ENCODE peak calls at places on chromosomes 1 and 21, in five cellular contexts. U, A, N, X and Q are unnamed samples.

GRCh38 chr1:192235127-192235526 is 76.9 kb downstream of the RGS18 start:
- DNase-seq in X (no peak), N (no peak), A (no peak), U (no peak), Q (no peak)

GRCh38 chr1:13819637-13820036 is 119.6 kb downstream of the PRDM2 start:
- DNase-seq in U (no peak), X (no peak), A (no peak), N (no peak), Q (no peak)

GRCh38 chr1:60390593-60391282 is 317.2 kb upstream of the C1orf87 start:
- DNase-seq in N (no peak), A (no peak), X (no peak), U (no peak), Q (no peak)

GRCh38 chr1:225544283-225544682 is 108.6 kb downstream of the ENAH start:
- DNase-seq in U (no peak), X (no peak), A (no peak), N (no peak), Q (no peak)

GRCh38 chr1:11321656-11322491 is 48.9 kb downstream of the UBIAD1 start:
- DNase-seq in A (peak), U (no peak), N (peak), X (no peak), Q (no peak)

GRCh38 chr1:18957532-18958295 is 1.2 kb upstream of the IFFO2 start:
- DNase-seq in N (no peak), A (no peak), X (no peak), U (no peak), Q (no peak)

GRCh38 chr1:85554630-85555327 is 25.8 kb upstream of the CCN1 start:
- DNase-seq in N (no peak), X (no peak), A (peak), U (peak), Q (no peak)

GRCh38 chr1:81681570-81681969 is 119.2 kb upstream of the ADGRL2 start:
- DNase-seq in X (no peak), N (no peak), U (peak), A (peak), Q (peak)

GRCh38 chr1:160550572-160551034 is 27.5 kb upstream of the SLAMF6 start:
- DNase-seq in A (no peak), N (peak), U (no peak), X (no peak), Q (peak)

DNA sequence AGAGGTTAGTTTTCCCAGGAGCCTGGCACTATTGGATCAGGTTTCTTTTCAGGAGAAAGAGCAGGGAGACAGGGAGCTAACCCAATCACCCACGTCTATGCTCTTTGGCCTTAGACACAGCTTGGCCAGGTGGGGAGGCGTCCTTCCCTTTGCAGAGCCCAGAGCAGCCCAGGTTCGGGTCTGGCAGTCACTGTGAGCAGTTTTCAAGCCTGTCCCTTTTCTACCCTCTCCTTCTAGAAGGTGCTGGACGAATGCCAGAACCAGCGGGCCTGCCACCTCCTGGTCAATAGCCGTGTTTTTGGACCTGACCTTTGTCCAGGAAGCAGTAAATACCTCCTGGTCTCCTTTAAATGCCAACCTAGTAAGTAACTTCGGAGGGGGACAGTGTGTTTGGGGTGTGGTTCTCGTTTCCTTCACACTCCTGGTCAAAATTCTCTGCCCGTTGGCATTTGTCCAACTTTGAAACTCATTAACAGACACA is 44.9 kb downstream of the EVA1C start:
- DNase-seq in U (peak), A (peak), N (no peak), X (no peak), Q (no peak)
- TF ChIP-seq CTCF in U (no peak), A (peak), N (no peak), X (no peak), Q (no peak)

GRCh38 chr1:244964112-244964971 is 100.0 kb upstream of the HNRNPU start:
- DNase-seq in X (no peak), N (no peak), A (peak), U (peak), Q (no peak)
- H3K9ac ChIP-seq in X (no peak), N (no peak), A (peak), U (peak), Q (no peak)

GRCh38 chr1:24390924-24391782 is 22.4 kb downstream of the STPG1 start:
- DNase-seq in A (peak), N (peak), X (no peak), U (peak), Q (peak)

GRCh38 chr1:24393892-24394291 is 19.7 kb downstream of the STPG1 start:
- DNase-seq in A (peak), X (no peak), N (no peak), U (peak), Q (no peak)

GRCh38 chr1:24391882-24392603 is 21.5 kb downstream of the STPG1 start:
- DNase-seq in X (peak), U (peak), N (peak), A (peak), Q (peak)

GRCh38 chr1:24392982-24393645 is 20.5 kb downstream of the STPG1 start:
- DNase-seq in N (no peak), A (no peak), U (peak), X (no peak), Q (peak)

DNA sequence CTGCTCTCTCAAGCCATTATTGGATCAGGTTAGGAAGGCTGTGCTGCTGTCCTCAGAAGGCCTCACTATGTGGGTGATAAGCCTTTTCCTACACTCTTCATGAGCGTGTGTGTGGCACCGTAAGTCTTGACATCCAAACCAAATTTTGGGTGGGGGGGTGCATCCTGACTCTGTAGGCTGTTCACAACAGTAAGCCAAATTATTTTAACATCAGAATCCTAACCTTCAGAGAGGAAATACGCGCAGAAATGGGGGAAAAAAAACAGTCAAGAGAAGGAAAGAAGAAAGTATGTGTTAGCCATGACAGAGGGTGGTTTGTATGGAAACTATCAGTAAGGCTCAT is 21.0 kb downstream of the STPG1 start:
- DNase-seq in X (no peak), N (no peak), A (no peak), U (no peak), Q (no peak)
- TF ChIP-seq CTCF in X (no peak), N (no peak), A (peak), U (no peak), Q (peak)

DNA sequence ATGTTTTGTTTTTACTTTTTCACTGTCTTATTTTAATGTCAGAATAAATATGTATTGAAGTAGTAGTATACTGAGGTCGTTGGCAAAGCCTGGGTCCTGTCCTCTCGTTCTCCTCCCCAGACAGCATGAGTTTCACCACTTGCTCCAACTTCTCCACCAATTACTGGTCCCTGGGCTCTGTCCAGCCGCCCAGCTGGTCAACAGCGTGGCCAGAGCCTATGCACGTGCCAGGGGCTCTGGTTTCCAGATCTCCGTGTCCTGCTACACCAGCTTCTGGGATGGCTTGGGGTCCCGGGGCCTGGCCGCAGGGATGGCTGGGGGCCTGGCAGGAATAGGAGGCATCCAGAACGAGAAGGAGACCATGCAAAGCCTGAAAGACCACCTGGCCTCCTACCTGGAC is 19.3 kb downstream of the PTPN14 start:
- DNase-seq in X (no peak), U (no peak), N (no peak), A (no peak), Q (no peak)
- H3K9ac ChIP-seq in X (no peak), U (no peak), N (no peak), A (no peak), Q (no peak)

GRCh38 chr1:239446611-239447010 is 60.2 kb downstream of the CHRM3 start:
- DNase-seq in A (peak), N (no peak), U (no peak), X (no peak), Q (no peak)

GRCh38 chr1:239448911-239449310 is 62.5 kb downstream of the CHRM3 start:
- DNase-seq in X (no peak), A (no peak), N (no peak), U (no peak), Q (no peak)
- TF ChIP-seq CTCF in X (no peak), A (no peak), N (no peak), U (no peak), Q (no peak)

DNA sequence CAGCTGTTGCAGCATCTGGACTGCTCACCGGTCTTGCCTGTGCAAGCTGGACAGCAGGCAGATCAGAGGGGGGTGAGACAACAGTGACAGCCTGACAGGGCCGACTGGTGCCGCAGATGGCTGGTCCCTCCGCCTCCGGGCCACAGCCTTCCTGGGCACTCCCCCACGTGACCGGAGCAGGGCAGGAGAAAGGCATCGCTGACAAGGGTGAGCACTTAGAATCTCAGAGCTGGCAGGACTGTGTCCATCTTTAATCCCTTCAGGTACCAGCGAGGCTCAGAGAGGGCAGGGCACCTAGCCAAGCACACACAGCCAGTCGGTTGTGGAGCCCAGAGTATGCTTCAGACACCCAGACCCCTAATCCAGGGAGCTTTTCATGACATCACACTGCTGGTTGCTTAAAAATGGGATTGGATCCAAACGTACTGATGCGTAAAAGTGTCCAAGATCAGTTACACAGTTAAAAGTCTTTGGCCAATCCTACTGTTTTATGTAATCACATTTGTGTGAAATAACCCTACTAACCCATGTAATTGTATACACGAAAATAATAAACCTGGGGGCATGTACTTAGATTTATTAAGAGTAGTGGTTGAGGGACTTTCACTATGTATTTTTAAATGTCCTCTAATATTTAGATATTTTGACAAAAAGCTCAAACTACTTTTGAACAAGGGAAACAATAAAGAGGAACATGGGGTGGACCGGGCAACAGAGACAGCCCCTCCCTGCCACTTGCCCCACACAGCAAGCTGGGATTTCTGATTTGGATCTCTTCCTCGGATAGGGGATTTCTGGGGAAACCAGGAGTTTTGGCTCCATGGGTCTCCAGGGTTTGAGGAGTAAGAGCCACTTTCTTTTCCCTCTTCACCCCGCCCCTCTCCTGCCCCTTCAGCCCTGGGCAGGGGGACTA is 758 bp upstream of the CNTN2 start:
- DNase-seq in U (no peak), X (no peak), A (no peak), N (no peak), Q (no peak)
- H3K9ac ChIP-seq in U (no peak), X (no peak), A (no peak), N (no peak), Q (no peak)

GRCh38 chr1:199460933-199461332 is 566.6 kb upstream of the NR5A2 start:
- DNase-seq in X (no peak), N (no peak), A (no peak), U (peak), Q (peak)
- TF ChIP-seq CTCF in X (no peak), N (peak), A (no peak), U (no peak), Q (no peak)

DNA sequence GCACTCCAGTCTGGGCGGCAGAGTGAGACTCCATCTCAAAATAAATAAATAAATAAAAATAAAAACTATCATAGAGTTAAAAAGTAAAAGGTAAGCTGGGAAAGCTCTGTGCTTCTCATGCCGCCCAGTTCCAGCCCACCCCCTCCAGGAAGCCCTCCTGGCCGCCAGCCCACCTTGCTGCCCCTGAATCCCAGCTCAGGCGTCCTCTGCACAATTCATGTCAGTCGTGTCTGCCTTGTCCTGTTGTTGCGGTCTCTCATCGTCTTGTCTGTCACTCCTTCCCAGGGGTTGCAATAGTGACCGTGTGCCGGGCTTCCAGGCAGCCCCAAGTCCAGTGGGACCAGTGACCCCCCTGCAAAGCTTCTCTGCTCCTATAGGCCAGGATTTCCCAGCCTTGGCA is 44.1 kb downstream of the RSPH1 start:
- DNase-seq in X (no peak), U (no peak), N (no peak), A (no peak), Q (no peak)
- H3K9ac ChIP-seq in X (no peak), U (no peak), N (no peak), A (no peak), Q (no peak)